ENCODE peak calls at places on chromosome X, in eight cellular contexts. One of them, this sample, is unnamed.

GRCh38 chrX:14095702-14096101 is 66.0 kb upstream of the GEMIN8 start:
- DNase-seq in AG09309: peak
- DNase-seq in GM13976: peak
- DNase-seq in neural crest cell: peak
- DNase-seq in lower leg skin: peak
- DNase-seq in Caco-2: peak
- DNase-seq in fibroblast of mammary gland: peak
- DNase-seq in progenitor cell of endocrine pancreas: peak
- DNase-seq in this sample: no peak

GRCh38 chrX:83501540-83501939 is 6.5 kb upstream of the POU3F4 start:
- DNase-seq in progenitor cell of endocrine pancreas: no peak
- DNase-seq in GM13976: no peak
- DNase-seq in fibroblast of mammary gland: no peak
- DNase-seq in Caco-2: no peak
- DNase-seq in neural crest cell: no peak
- DNase-seq in AG09309: no peak
- DNase-seq in lower leg skin: no peak
- DNase-seq in this sample: no peak

GRCh38 chrX:66914082-66914481 is 275.2 kb upstream of the EDA2R start:
- DNase-seq in fibroblast of mammary gland: peak
- DNase-seq in GM13976: no peak
- DNase-seq in progenitor cell of endocrine pancreas: no peak
- DNase-seq in Caco-2: peak
- DNase-seq in AG09309: no peak
- DNase-seq in lower leg skin: no peak
- DNase-seq in neural crest cell: no peak
- DNase-seq in this sample: no peak

GRCh38 chrX:131778269-131779218 is 234.7 kb downstream of the OR13H1 start:
- DNase-seq in fibroblast of mammary gland: peak
- DNase-seq in AG09309: no peak
- DNase-seq in progenitor cell of endocrine pancreas: no peak
- DNase-seq in lower leg skin: no peak
- DNase-seq in Caco-2: no peak
- DNase-seq in neural crest cell: no peak
- DNase-seq in GM13976: no peak
- DNase-seq in this sample: no peak

GRCh38 chrX:13733506-13733905 is 914 bp downstream of the TRAPPC2 start:
- DNase-seq in lower leg skin: no peak
- DNase-seq in progenitor cell of endocrine pancreas: no peak
- DNase-seq in GM13976: no peak
- DNase-seq in neural crest cell: no peak
- DNase-seq in fibroblast of mammary gland: no peak
- DNase-seq in AG09309: no peak
- DNase-seq in Caco-2: no peak
- DNase-seq in this sample: no peak

GRCh38 chrX:115330498-115331138 is 41.1 kb downstream of the LUZP4 start:
- DNase-seq in GM13976: peak
- DNase-seq in AG09309: peak
- DNase-seq in neural crest cell: peak
- DNase-seq in fibroblast of mammary gland: peak
- DNase-seq in Caco-2: peak
- DNase-seq in lower leg skin: no peak
- DNase-seq in progenitor cell of endocrine pancreas: peak
- DNase-seq in this sample: no peak

GRCh38 chrX:65668362-65669310 is 1.2 kb downstream of the MSN start:
- DNase-seq in GM13976: peak
- DNase-seq in AG09309: peak
- DNase-seq in Caco-2: no peak
- DNase-seq in neural crest cell: peak
- DNase-seq in fibroblast of mammary gland: peak
- DNase-seq in progenitor cell of endocrine pancreas: no peak
- DNase-seq in lower leg skin: peak
- DNase-seq in this sample: no peak

GRCh38 chrX:8288590-8288989 is 117.5 kb upstream of the VCX2 start:
- DNase-seq in fibroblast of mammary gland: peak
- DNase-seq in AG09309: no peak
- DNase-seq in progenitor cell of endocrine pancreas: no peak
- DNase-seq in GM13976: no peak
- DNase-seq in neural crest cell: no peak
- DNase-seq in lower leg skin: no peak
- DNase-seq in Caco-2: no peak
- DNase-seq in this sample: no peak

GRCh38 chrX:49061916-49062315 is 3.1 kb downstream of the CCDC120 start:
- DNase-seq in neural crest cell: no peak
- DNase-seq in fibroblast of mammary gland: no peak
- DNase-seq in GM13976: no peak
- DNase-seq in Caco-2: no peak
- DNase-seq in lower leg skin: no peak
- DNase-seq in progenitor cell of endocrine pancreas: no peak
- DNase-seq in AG09309: no peak
- DNase-seq in this sample: no peak

GRCh38 chrX:129636175-129636681 is 18.5 kb downstream of the APLN start:
- DNase-seq in lower leg skin: no peak
- DNase-seq in progenitor cell of endocrine pancreas: no peak
- DNase-seq in fibroblast of mammary gland: no peak
- DNase-seq in Caco-2: no peak
- DNase-seq in GM13976: no peak
- DNase-seq in neural crest cell: no peak
- DNase-seq in AG09309: no peak
- DNase-seq in this sample: no peak

GRCh38 chrX:149120459-149120858 is 384.6 kb downstream of the IDS start:
- DNase-seq in progenitor cell of endocrine pancreas: no peak
- DNase-seq in AG09309: no peak
- DNase-seq in fibroblast of mammary gland: no peak
- DNase-seq in neural crest cell: no peak
- DNase-seq in GM13976: no peak
- DNase-seq in lower leg skin: no peak
- DNase-seq in Caco-2: no peak
- DNase-seq in this sample: no peak

GRCh38 chrX:123860506-123860840 is 620 bp downstream of the XIAP start:
- DNase-seq in GM13976: no peak
- DNase-seq in neural crest cell: no peak
- DNase-seq in lower leg skin: no peak
- DNase-seq in AG09309: no peak
- DNase-seq in fibroblast of mammary gland: no peak
- DNase-seq in progenitor cell of endocrine pancreas: no peak
- DNase-seq in Caco-2: no peak
- DNase-seq in this sample: no peak

GRCh38 chrX:21738950-21739287 is 19.0 kb downstream of the SMPX start:
- DNase-seq in lower leg skin: no peak
- DNase-seq in progenitor cell of endocrine pancreas: no peak
- DNase-seq in Caco-2: peak
- DNase-seq in fibroblast of mammary gland: no peak
- DNase-seq in AG09309: no peak
- DNase-seq in neural crest cell: no peak
- DNase-seq in GM13976: no peak
- DNase-seq in this sample: no peak

GRCh38 chrX:21744060-21744459 is 13.9 kb downstream of the SMPX start:
- DNase-seq in GM13976: no peak
- DNase-seq in AG09309: no peak
- DNase-seq in Caco-2: no peak
- DNase-seq in fibroblast of mammary gland: no peak
- DNase-seq in progenitor cell of endocrine pancreas: no peak
- DNase-seq in neural crest cell: no peak
- DNase-seq in lower leg skin: no peak
- DNase-seq in this sample: no peak

GRCh38 chrX:21740329-21741274 is 17.3 kb downstream of the SMPX start:
- DNase-seq in Caco-2: peak
- DNase-seq in lower leg skin: peak
- DNase-seq in neural crest cell: no peak
- DNase-seq in AG09309: no peak
- DNase-seq in fibroblast of mammary gland: peak
- DNase-seq in progenitor cell of endocrine pancreas: no peak
- DNase-seq in GM13976: no peak
- DNase-seq in this sample: no peak

GRCh38 chrX:21741869-21742701 is 15.8 kb downstream of the SMPX start:
- DNase-seq in fibroblast of mammary gland: peak
- DNase-seq in neural crest cell: no peak
- DNase-seq in lower leg skin: peak
- DNase-seq in GM13976: no peak
- DNase-seq in Caco-2: no peak
- DNase-seq in progenitor cell of endocrine pancreas: no peak
- DNase-seq in AG09309: no peak
- DNase-seq in this sample: peak

GRCh38 chrX:21741378-21741777 is 16.5 kb downstream of the SMPX start:
- DNase-seq in lower leg skin: no peak
- DNase-seq in progenitor cell of endocrine pancreas: no peak
- DNase-seq in Caco-2: no peak
- DNase-seq in fibroblast of mammary gland: no peak
- DNase-seq in GM13976: no peak
- DNase-seq in neural crest cell: no peak
- DNase-seq in AG09309: no peak
- DNase-seq in this sample: no peak
- TF ChIP-seq CTCF in lower leg skin: no peak
- TF ChIP-seq CTCF in progenitor cell of endocrine pancreas: no peak
- TF ChIP-seq CTCF in Caco-2: no peak
- TF ChIP-seq CTCF in fibroblast of mammary gland: no peak
- TF ChIP-seq CTCF in GM13976: no peak
- TF ChIP-seq CTCF in neural crest cell: no peak
- TF ChIP-seq CTCF in AG09309: no peak
- TF ChIP-seq CTCF in this sample: no peak

DNA sequence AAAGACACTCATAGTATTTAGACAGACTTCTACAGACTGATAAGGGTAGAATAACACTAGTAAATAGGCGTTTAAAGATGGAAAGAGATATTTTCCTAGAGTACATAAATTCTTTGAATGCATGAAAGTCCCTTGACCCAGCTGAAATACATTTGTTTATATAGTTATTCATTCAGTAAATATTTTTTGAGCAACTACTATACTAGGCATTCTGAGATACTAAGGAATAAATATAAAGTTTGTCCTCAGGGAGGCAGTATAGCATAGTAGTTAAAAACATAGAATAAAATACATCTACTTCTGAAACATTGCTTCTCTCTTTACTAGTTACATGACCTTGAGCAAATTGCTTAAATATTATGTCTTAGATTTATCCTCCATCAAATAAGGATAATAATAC is 27.4 kb downstream of the HMGN5 start:
- DNase-seq in Caco-2: no peak
- DNase-seq in GM13976: peak
- DNase-seq in progenitor cell of endocrine pancreas: no peak
- DNase-seq in AG09309: no peak
- DNase-seq in fibroblast of mammary gland: peak
- DNase-seq in neural crest cell: no peak
- DNase-seq in lower leg skin: no peak
- DNase-seq in this sample: no peak
- TF ChIP-seq CTCF in Caco-2: no peak
- TF ChIP-seq CTCF in GM13976: no peak
- TF ChIP-seq CTCF in progenitor cell of endocrine pancreas: peak
- TF ChIP-seq CTCF in AG09309: peak
- TF ChIP-seq CTCF in fibroblast of mammary gland: peak
- TF ChIP-seq CTCF in neural crest cell: peak
- TF ChIP-seq CTCF in lower leg skin: no peak
- TF ChIP-seq CTCF in this sample: no peak

DNA sequence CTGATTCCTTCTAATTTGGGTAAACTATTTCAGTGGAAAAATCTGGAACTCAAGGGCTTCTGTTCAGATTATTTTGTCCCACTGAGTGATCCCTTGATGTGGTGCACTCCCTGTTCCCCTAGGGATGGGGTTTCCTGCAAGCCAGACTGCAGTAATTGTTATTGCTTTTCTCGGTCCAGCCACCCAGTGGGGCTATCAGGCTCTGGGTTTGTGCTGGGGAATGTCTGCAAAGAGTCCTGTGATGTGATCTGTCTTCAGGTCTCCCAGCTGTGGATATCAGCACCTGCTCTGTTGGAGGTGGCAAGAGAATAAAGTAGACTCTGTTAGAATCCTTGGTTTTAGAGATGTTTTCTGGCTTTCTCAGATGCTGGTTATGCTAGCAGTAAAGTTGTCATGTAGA is 1314.1 kb downstream of the PCDH19 start:
- DNase-seq in lower leg skin: no peak
- DNase-seq in neural crest cell: no peak
- DNase-seq in Caco-2: no peak
- DNase-seq in GM13976: no peak
- DNase-seq in AG09309: no peak
- DNase-seq in progenitor cell of endocrine pancreas: no peak
- DNase-seq in fibroblast of mammary gland: no peak
- DNase-seq in this sample: no peak
- TF ChIP-seq CTCF in lower leg skin: no peak
- TF ChIP-seq CTCF in neural crest cell: no peak
- TF ChIP-seq CTCF in Caco-2: no peak
- TF ChIP-seq CTCF in GM13976: no peak
- TF ChIP-seq CTCF in AG09309: no peak
- TF ChIP-seq CTCF in progenitor cell of endocrine pancreas: no peak
- TF ChIP-seq CTCF in fibroblast of mammary gland: no peak
- TF ChIP-seq CTCF in this sample: no peak

GRCh38 chrX:39157796-39158195 is 356.5 kb downstream of the MID1IP1 start:
- DNase-seq in GM13976: no peak
- DNase-seq in AG09309: no peak
- DNase-seq in neural crest cell: no peak
- DNase-seq in progenitor cell of endocrine pancreas: no peak
- DNase-seq in Caco-2: no peak
- DNase-seq in fibroblast of mammary gland: no peak
- DNase-seq in lower leg skin: no peak
- DNase-seq in this sample: no peak
- TF ChIP-seq CTCF in GM13976: no peak
- TF ChIP-seq CTCF in AG09309: no peak
- TF ChIP-seq CTCF in neural crest cell: no peak
- TF ChIP-seq CTCF in progenitor cell of endocrine pancreas: no peak
- TF ChIP-seq CTCF in Caco-2: no peak
- TF ChIP-seq CTCF in fibroblast of mammary gland: no peak
- TF ChIP-seq CTCF in lower leg skin: no peak
- TF ChIP-seq CTCF in this sample: no peak

GRCh38 chrX:78708830-78709229 is 38.7 kb upstream of the LPAR4 start:
- DNase-seq in fibroblast of mammary gland: peak
- DNase-seq in lower leg skin: peak
- DNase-seq in GM13976: no peak
- DNase-seq in progenitor cell of endocrine pancreas: no peak
- DNase-seq in AG09309: no peak
- DNase-seq in Caco-2: no peak
- DNase-seq in neural crest cell: no peak
- DNase-seq in this sample: no peak

GRCh38 chrX:78710146-78710545 is 37.4 kb upstream of the LPAR4 start:
- DNase-seq in AG09309: no peak
- DNase-seq in Caco-2: no peak
- DNase-seq in lower leg skin: no peak
- DNase-seq in fibroblast of mammary gland: peak
- DNase-seq in neural crest cell: no peak
- DNase-seq in GM13976: no peak
- DNase-seq in progenitor cell of endocrine pancreas: no peak
- DNase-seq in this sample: no peak

GRCh38 chrX:78712381-78712780 is 35.1 kb upstream of the LPAR4 start:
- DNase-seq in progenitor cell of endocrine pancreas: no peak
- DNase-seq in fibroblast of mammary gland: no peak
- DNase-seq in GM13976: no peak
- DNase-seq in neural crest cell: no peak
- DNase-seq in Caco-2: no peak
- DNase-seq in lower leg skin: no peak
- DNase-seq in AG09309: no peak
- DNase-seq in this sample: no peak

DNA sequence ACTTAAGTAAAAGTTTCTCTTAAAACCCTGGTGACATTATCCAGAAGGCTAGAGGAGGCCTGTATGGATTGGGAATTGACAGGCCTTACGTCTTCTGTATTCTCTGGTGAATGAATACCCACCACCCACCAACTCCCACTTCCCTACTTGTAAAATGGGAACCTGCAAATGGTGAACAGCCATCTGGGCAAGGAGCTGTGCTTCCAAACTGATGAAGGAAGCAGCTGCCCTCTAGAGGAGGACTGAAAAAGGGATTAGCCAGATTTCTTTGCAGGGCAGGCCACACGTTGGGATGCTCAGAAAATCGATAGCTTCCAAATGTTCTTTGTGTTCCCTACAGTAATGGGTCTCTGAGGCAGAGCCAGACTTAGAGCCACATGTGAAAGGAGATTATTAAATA is 39.3 kb upstream of the LPAR4 start:
- DNase-seq in AG09309: peak
- DNase-seq in neural crest cell: no peak
- DNase-seq in GM13976: no peak
- DNase-seq in Caco-2: peak
- DNase-seq in fibroblast of mammary gland: peak
- DNase-seq in lower leg skin: no peak
- DNase-seq in progenitor cell of endocrine pancreas: no peak
- DNase-seq in this sample: no peak
- TF ChIP-seq CTCF in AG09309: peak
- TF ChIP-seq CTCF in neural crest cell: peak
- TF ChIP-seq CTCF in GM13976: peak
- TF ChIP-seq CTCF in Caco-2: no peak
- TF ChIP-seq CTCF in fibroblast of mammary gland: peak
- TF ChIP-seq CTCF in lower leg skin: no peak
- TF ChIP-seq CTCF in progenitor cell of endocrine pancreas: peak
- TF ChIP-seq CTCF in this sample: no peak

This sample was measured in mesothelial cell of epicardium.